ENCODE peak calls at places on chromosomes 6 and 20, in eight cellular contexts. E is cardiac muscle cell, Z is CD14-positive monocyte, W is Panc1, S is fibroblast of mammary gland, O is HFF-Myc, G is fibroblast of pulmonary artery, X is AG09309. A is an unnamed sample.

GRCh38 chr20:14384411-14384810 is 47.0 kb upstream of the FLRT3 start:
- DNase-seq in E (no peak), Z (no peak), W (no peak), S (peak), O (peak), G (peak), X (no peak), A (peak)

GRCh38 chr20:5716953-5717352 is 33.2 kb upstream of the SHLD1 start:
- DNase-seq in E (no peak), Z (no peak), W (no peak), S (no peak), O (no peak), G (no peak), X (no peak), A (no peak)

GRCh38 chr6:46453756-46454316 is 37.4 kb downstream of the RCAN2 start:
- DNase-seq in E (no peak), Z (no peak), W (no peak), S (peak), O (no peak), G (no peak), X (peak), A (no peak)

GRCh38 chr6:159760602-159761057 is 1.2 kb upstream of the ACAT2 start:
- DNase-seq in E (no peak), Z (no peak), W (no peak), S (peak), O (no peak), G (peak), X (peak), A (no peak)

GRCh38 chr6:97658090-97658489 is 375.1 kb upstream of the MMS22L start:
- DNase-seq in E (no peak), Z (no peak), W (no peak), S (no peak), O (no peak), G (no peak), X (no peak), A (no peak)

GRCh38 chr6:127484207-127484858 is 25.1 kb upstream of the KIAA0408 start:
- DNase-seq in E (no peak), Z (no peak), W (peak), S (peak), O (no peak), G (peak), X (no peak), A (no peak)

GRCh38 chr6:2183235-2183634 is 62.2 kb downstream of the GMDS start:
- DNase-seq in E (no peak), Z (no peak), W (no peak), S (no peak), O (no peak), G (no peak), X (no peak), A (no peak)

GRCh38 chr6:35852994-35853393 is 47.8 kb downstream of the LHFPL5 start:
- DNase-seq in E (no peak), Z (no peak), W (no peak), S (no peak), O (no peak), G (no peak), X (no peak), A (no peak)

GRCh38 chr20:14498809-14499208 is 161.4 kb upstream of the FLRT3 start:
- DNase-seq in E (no peak), Z (no peak), W (no peak), S (no peak), O (no peak), G (no peak), X (no peak), A (no peak)

GRCh38 chr20:6993016-6993415 is 225.5 kb downstream of the BMP2 start:
- DNase-seq in E (no peak), Z (no peak), W (no peak), S (peak), O (no peak), G (peak), X (no peak), A (no peak)

GRCh38 chr20:3889489-3890409 is 562 bp downstream of the PANK2 start:
- DNase-seq in E (peak), Z (no peak), W (no peak), S (no peak), O (no peak), G (no peak), X (no peak), A (no peak)

GRCh38 chr20:4335722-4336121 is 320.4 kb upstream of the RNF24 start:
- DNase-seq in E (no peak), Z (no peak), W (no peak), S (no peak), O (no peak), G (no peak), X (no peak), A (no peak)

GRCh38 chr6:12911387-12911960 is 194.9 kb downstream of the PHACTR1 start:
- DNase-seq in E (peak), Z (no peak), W (no peak), S (peak), O (no peak), G (peak), X (peak), A (no peak)
- TF ChIP-seq CTCF in E (peak), Z (peak), W (peak), S (peak), O (peak), G (peak), X (peak), A (peak)

GRCh38 chr6:162528538-162528937 is 199.0 kb downstream of the PRKN start:
- DNase-seq in E (no peak), Z (no peak), W (no peak), S (no peak), O (no peak), G (no peak), X (no peak), A (no peak)
- TF ChIP-seq CTCF in E (no peak), Z (no peak), W (no peak), S (no peak), O (no peak), G (no peak), X (no peak), A (no peak)

DNA sequence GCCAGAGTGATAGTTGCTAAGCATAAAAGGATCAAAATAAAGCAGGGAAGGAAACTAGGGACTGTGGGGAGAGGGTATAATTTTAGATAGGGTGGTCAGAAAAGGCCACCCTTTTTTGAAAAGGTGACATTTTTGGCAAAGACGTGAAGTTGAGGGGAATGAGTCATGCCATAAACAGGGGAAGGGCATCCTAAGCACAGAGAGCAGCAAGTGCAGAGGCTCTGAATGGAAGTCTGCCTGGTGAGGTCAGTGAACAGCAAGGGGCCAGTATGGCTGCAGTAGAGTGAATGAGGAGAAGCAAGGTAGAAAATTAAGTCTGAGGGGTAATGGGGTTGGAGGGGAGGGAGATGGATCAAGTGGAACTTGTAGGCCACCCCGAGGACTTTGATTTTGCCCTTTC is 2.4 kb downstream of the KLC4 start:
- DNase-seq in E (no peak), Z (no peak), W (no peak), S (no peak), O (no peak), G (no peak), X (no peak), A (no peak)
- TF ChIP-seq CTCF in E (no peak), Z (no peak), W (no peak), S (no peak), O (no peak), G (no peak), X (no peak), A (no peak)

GRCh38 chr6:158663465-158664167 is 13.8 kb downstream of the SYTL3 start:
- DNase-seq in E (no peak), Z (no peak), W (no peak), S (no peak), O (no peak), G (no peak), X (no peak), A (no peak)

GRCh38 chr6:158665332-158665731 is 15.5 kb downstream of the SYTL3 start:
- DNase-seq in E (no peak), Z (no peak), W (no peak), S (no peak), O (no peak), G (no peak), X (no peak), A (no peak)

GRCh38 chr6:158660331-158660730 is 10.5 kb downstream of the SYTL3 start:
- DNase-seq in E (no peak), Z (no peak), W (no peak), S (peak), O (no peak), G (no peak), X (no peak), A (no peak)

GRCh38 chr6:158662607-158663464 is 13.0 kb downstream of the SYTL3 start:
- DNase-seq in E (no peak), Z (no peak), W (no peak), S (peak), O (no peak), G (no peak), X (peak), A (no peak)

GRCh38 chr6:158661156-158661555 is 11.3 kb downstream of the SYTL3 start:
- DNase-seq in E (no peak), Z (no peak), W (no peak), S (no peak), O (no peak), G (no peak), X (no peak), A (no peak)
- TF ChIP-seq CTCF in E (no peak), Z (no peak), W (no peak), S (no peak), O (no peak), G (no peak), X (no peak), A (no peak)

A was measured in AG09319.